ENCODE peak calls at places on chromosomes 1 and 21, in seven cellular contexts. K, A, E, P, B, V and Z are unnamed samples.
A peak's percentile ranks its signal among the peaks of the same experiment; 100 is the strongest.

GRCh38 chr1:27045973-27046558 is 33.4 kb upstream of the TENT5B start:
- DNase-seq in E (peak; percentile 69), A (peak; percentile 81), B (peak; percentile 67), K (peak; percentile 79), V (peak; percentile 66), P (peak; percentile 67), Z (peak; percentile 78)

GRCh38 chr1:110948038-110948810 is 15.5 kb downstream of the LRIF1 start:
- DNase-seq in V (no peak), P (no peak), E (no peak), A (no peak), B (no peak), K (no peak), Z (no peak)

GRCh38 chr21:41931041-41931451 is 22.8 kb downstream of the C2CD2 start:
- DNase-seq in A (peak; percentile 28), B (no peak), P (no peak), V (no peak), K (no peak), E (no peak), Z (no peak)

GRCh38 chr1:222754386-222755139 is 17.6 kb downstream of the FAM177B start:
- DNase-seq in P (no peak), K (no peak), E (no peak), B (no peak), A (no peak), V (no peak), Z (peak; percentile 68)

GRCh38 chr1:61754545-61754944 is 12.3 kb downstream of the PATJ start:
- DNase-seq in B (no peak), P (no peak), E (no peak), V (no peak), K (no peak), A (no peak), Z (no peak)

GRCh38 chr1:109228167-109228566 is 14.4 kb downstream of the SARS1 start:
- DNase-seq in B (no peak), K (no peak), V (no peak), E (no peak), A (no peak), P (no peak), Z (no peak)

GRCh38 chr1:174953657-174954435 is 45.9 kb upstream of the CACYBP start:
- DNase-seq in K (peak; percentile 14), V (no peak), B (no peak), E (peak; percentile 70), P (no peak), A (no peak), Z (no peak)

GRCh38 chr1:21929951-21930615 is 7.0 kb downstream of the HSPG2 start:
- DNase-seq in E (no peak), B (no peak), A (no peak), V (no peak), K (no peak), P (no peak), Z (no peak)

GRCh38 chr1:145871994-145872411 is 13.1 kb upstream of the PIAS3 start:
- DNase-seq in E (no peak), P (peak; percentile 62), B (no peak), V (no peak), K (no peak), A (peak; percentile 66), Z (peak; percentile 65)

GRCh38 chr1:14332158-14332557 is 266.3 kb upstream of the KAZN start:
- DNase-seq in P (no peak), E (no peak), A (no peak), V (no peak), K (no peak), B (no peak), Z (no peak)

GRCh38 chr1:107536266-107536665 is 395.4 kb downstream of the NTNG1 start:
- DNase-seq in P (no peak), E (peak; percentile 86), V (no peak), K (no peak), A (no peak), B (no peak), Z (no peak)

GRCh38 chr1:206925116-206925736 is 3.5 kb upstream of the FCMR start:
- DNase-seq in P (peak; percentile 58), A (no peak), E (peak; percentile 80), B (no peak), K (no peak), V (no peak), Z (peak; percentile 83)

GRCh38 chr1:28144203-28145135 is 32.0 kb downstream of the PTAFR start:
- DNase-seq in P (no peak), K (no peak), V (no peak), A (no peak), B (no peak), E (no peak), Z (no peak)

GRCh38 chr1:118154220-118154619 is 30.8 kb downstream of the SPAG17 start:
- DNase-seq in V (no peak), P (no peak), E (no peak), K (no peak), A (no peak), B (no peak), Z (no peak)

GRCh38 chr1:167479331-167479979 is 38.9 kb downstream of the CD247 start:
- DNase-seq in B (no peak), K (no peak), A (no peak), E (no peak), V (no peak), P (no peak), Z (no peak)

GRCh38 chr1:32636793-32637561 is 13.4 kb downstream of the ZBTB8OS start:
- DNase-seq in K (peak; percentile 27), V (no peak), P (no peak), E (no peak), B (no peak), A (no peak), Z (peak; percentile 79)

GRCh38 chr1:22830747-22831340 is 120.2 kb downstream of the EPHB2 start:
- DNase-seq in P (no peak), K (no peak), B (no peak), E (no peak), V (no peak), A (no peak), Z (no peak)

GRCh38 chr1:20376171-20376570 is 85.5 kb downstream of the VWA5B1 start:
- DNase-seq in E (no peak), P (no peak), A (no peak), V (no peak), K (no peak), B (no peak), Z (no peak)

GRCh38 chr1:26833432-26834405 is 7.2 kb downstream of the ZDHHC18 start:
- DNase-seq in A (no peak), B (no peak), K (no peak), V (no peak), P (peak; percentile 66), E (peak; percentile 52), Z (peak; percentile 76)

GRCh38 chr21:29135481-29135880 is 5.0 kb downstream of the MAP3K7CL start:
- DNase-seq in V (no peak), A (no peak), P (no peak), K (no peak), E (no peak), B (no peak), Z (no peak)

GRCh38 chr1:32623775-32624174 is 26.6 kb downstream of the ZBTB8OS start:
- DNase-seq in E (no peak), B (no peak), K (no peak), A (no peak), V (no peak), P (no peak), Z (no peak)

DNA sequence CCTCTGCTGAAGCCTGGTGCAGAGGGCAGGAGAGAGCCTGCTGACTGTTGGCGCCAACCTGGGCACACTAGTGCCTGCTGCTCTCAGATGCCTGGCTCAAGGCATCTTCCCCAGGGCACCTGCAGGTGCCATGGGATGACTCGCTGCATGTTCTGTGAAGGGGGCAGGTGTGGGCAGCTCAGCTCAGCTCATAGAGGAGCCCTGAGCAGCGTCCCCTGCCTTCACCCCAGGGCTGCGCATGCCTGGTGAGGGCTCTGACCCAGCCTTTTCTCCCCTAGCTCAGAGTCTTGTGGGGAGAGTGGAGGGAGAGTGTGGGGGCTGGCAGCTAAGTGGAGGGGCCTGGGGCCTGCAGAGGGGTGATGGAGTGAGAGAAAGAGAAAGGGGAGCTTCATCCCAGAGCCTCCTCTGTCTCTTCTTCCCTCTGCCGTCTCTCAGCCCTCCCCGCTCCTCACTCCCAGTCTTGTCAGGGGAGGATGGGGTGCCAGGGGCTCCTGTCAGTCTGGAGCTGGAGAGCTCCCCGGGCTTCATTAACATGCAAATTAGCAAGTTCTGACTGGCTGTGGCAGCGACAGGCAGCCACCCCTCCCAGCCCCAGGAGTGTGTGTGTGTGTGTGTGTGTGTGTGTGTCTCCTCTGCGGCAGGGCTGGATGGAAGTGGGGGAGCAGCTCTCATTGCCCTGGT is 33.8 kb downstream of the FOXO6 start:
- DNase-seq in P (no peak), B (no peak), K (peak; percentile 88), E (no peak), V (no peak), A (no peak), Z (no peak)
- H3K4me3 ChIP-seq in P (no peak overlapping the region), B (no peak overlapping the region), K (no peak overlapping the region), E (no peak overlapping the region), V (no peak overlapping the region), A (no peak overlapping the region), Z (no peak overlapping the region)

GRCh38 chr1:4711191-4711915 is 56.9 kb downstream of the AJAP1 start:
- DNase-seq in B (no peak), K (no peak), P (no peak), A (no peak), E (no peak), V (no peak), Z (no peak)
- H3K4me3 ChIP-seq in B (no peak overlapping the region), K (peak overlapping the region; percentile 42), P (no peak overlapping the region), A (no peak overlapping the region), E (no peak overlapping the region), V (no peak overlapping the region), Z (no peak overlapping the region)

DNA sequence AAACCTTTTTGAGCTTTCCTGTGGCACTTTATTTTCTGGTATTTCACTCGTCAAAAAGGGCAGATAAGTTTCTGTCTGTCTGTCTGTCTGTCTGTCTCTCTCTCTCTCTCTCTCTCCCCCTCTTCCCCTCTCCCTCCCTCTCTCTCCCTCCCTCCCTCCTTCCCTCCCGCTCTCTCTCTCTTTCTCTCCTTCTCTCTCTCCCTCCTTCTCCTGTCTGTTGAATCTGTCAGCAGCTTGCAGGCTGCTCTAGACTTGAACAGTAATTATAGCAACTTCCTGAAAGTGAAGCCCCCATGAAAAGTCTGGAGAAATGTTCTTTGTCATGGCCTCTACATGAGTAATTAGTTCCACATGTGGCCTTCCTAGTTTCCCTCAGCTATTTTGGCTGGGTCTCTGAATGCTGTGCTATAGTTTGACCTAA is 275.2 kb upstream of the C1orf105 start:
- DNase-seq in A (no peak), V (no peak), P (no peak), K (no peak), B (no peak), E (no peak), Z (no peak)
- H3K4me3 ChIP-seq in A (peak overlapping the region; percentile 38), V (no peak overlapping the region), P (peak overlapping the region; percentile 34), K (no peak overlapping the region), B (peak overlapping the region; percentile 57), E (no peak overlapping the region), Z (peak overlapping the region; percentile 48)

GRCh38 chr1:212606042-212606733 is 2.4 kb upstream of the ATF3 start:
- DNase-seq in B (no peak), E (no peak), P (no peak), V (no peak), K (no peak), A (no peak), Z (no peak)

GRCh38 chr1:212607924-212608208 is 695 bp upstream of the ATF3 start:
- DNase-seq in E (no peak), A (no peak), K (no peak), P (no peak), V (no peak), B (peak; percentile 60), Z (no peak)

GRCh38 chr1:212608209-212608955 is at the start of gene ATF3:
- DNase-seq in K (peak; percentile 97), B (peak; percentile 100), E (peak; percentile 99), P (peak; percentile 100), V (peak; percentile 94), A (peak; percentile 99), Z (peak; percentile 99)

GRCh38 chr1:212606734-212607205 is 1.8 kb upstream of the ATF3 start:
- DNase-seq in V (no peak), K (no peak), B (peak; percentile 90), A (peak; percentile 64), P (peak; percentile 76), E (peak; percentile 87), Z (peak; percentile 91)

GRCh38 chr1:212607206-212607923 is 1.2 kb upstream of the ATF3 start:
- DNase-seq in P (peak; percentile 60), B (no peak), K (no peak), A (peak; percentile 58), V (no peak), E (peak; percentile 63), Z (peak; percentile 57)
- H3K4me3 ChIP-seq in P (peak overlapping the region; percentile 54), B (peak overlapping the region; percentile 93), K (peak overlapping the region; percentile 85), A (peak overlapping the region; percentile 58), V (peak overlapping the region; percentile 90), E (peak overlapping the region; percentile 71), Z (peak overlapping the region; percentile 71)